ENCODE peak calls at places on chromosomes 3 and 15, in six cellular contexts. J, L, R, C, F and H are unnamed samples.

GRCh38 chr3:146036289-146036688 is 124.7 kb downstream of the PLOD2 start:
- DNase-seq in J (no peak), L (no peak), R (no peak), C (no peak), F (no peak), H (no peak)

GRCh38 chr3:188656196-188656982 is 502.4 kb downstream of the LPP start:
- DNase-seq in J (no peak), L (no peak), R (no peak), C (no peak), F (no peak), H (no peak)

GRCh38 chr3:141410861-141411771 is 42.8 kb downstream of the ZBTB38 start:
- DNase-seq in J (no peak), L (no peak), R (no peak), C (no peak), F (no peak), H (no peak)

GRCh38 chr3:43256714-43257461 is 29.5 kb upstream of the SNRK start:
- DNase-seq in J (no peak), L (no peak), R (no peak), C (no peak), F (no peak), H (no peak)

GRCh38 chr3:134449277-134449676 is 36.5 kb downstream of the ANAPC13 start:
- DNase-seq in J (no peak), L (peak; percentile 73), R (no peak), C (peak; percentile 43), F (peak; percentile 28), H (peak; percentile 35)

GRCh38 chr3:61570813-61571212 is 9.4 kb downstream of the PTPRG start:
- DNase-seq in J (no peak), L (no peak), R (no peak), C (no peak), F (no peak), H (no peak)

GRCh38 chr3:4332991-4333390 is 29.8 kb downstream of the SETMAR start:
- DNase-seq in J (no peak), L (no peak), R (no peak), C (no peak), F (no peak), H (no peak)

GRCh38 chr3:75329713-75330112 is 334.4 kb upstream of the FRG2C start:
- DNase-seq in J (no peak), L (no peak), R (no peak), C (no peak), F (no peak), H (no peak)

GRCh38 chr15:51051776-51052175 is 42.9 kb downstream of the TNFAIP8L3 start:
- DNase-seq in J (no peak), L (no peak), R (no peak), C (peak; percentile 3), F (no peak), H (peak; percentile 42)

GRCh38 chr3:10363935-10364334 is 43.0 kb upstream of the SEC13 start:
- DNase-seq in J (no peak), L (no peak), R (no peak), C (no peak), F (no peak), H (no peak)

GRCh38 chr3:31614162-31614921 is 81.6 kb downstream of the STT3B start:
- DNase-seq in J (no peak), L (no peak), R (no peak), C (no peak), F (no peak), H (no peak)

GRCh38 chr3:108088697-108089096 is 2.1 kb downstream of the CD47 start:
- DNase-seq in J (no peak), L (no peak), R (no peak), C (no peak), F (no peak), H (no peak)

GRCh38 chr3:98531622-98532274 is at the start of gene GPR15:
- DNase-seq in J (no peak), L (no peak), R (no peak), C (no peak), F (no peak), H (no peak)

GRCh38 chr3:57098418-57099310 is 38.2 kb downstream of the SPATA12 start:
- DNase-seq in J (no peak), L (no peak), R (no peak), C (no peak), F (no peak), H (no peak)

GRCh38 chr15:101808201-101808600 is 3.8 kb upstream of the OR4F15 start:
- DNase-seq in J (no peak), L (no peak), R (no peak), C (peak; percentile 53), F (no peak), H (no peak)

GRCh38 chr15:99507732-99508571 is 57.8 kb upstream of the MEF2A start:
- DNase-seq in J (no peak), L (no peak), R (no peak), C (no peak), F (no peak), H (peak; percentile 29)

GRCh38 chr3:169264711-169265110 is 398.8 kb downstream of the MECOM start:
- DNase-seq in J (no peak), L (no peak), R (no peak), C (peak; percentile 84), F (peak; percentile 47), H (peak; percentile 72)

GRCh38 chr15:68578175-68578959 is 426 bp upstream of the CORO2B start:
- DNase-seq in J (peak; percentile 45), L (peak; percentile 65), R (peak; percentile 72), C (peak; percentile 4), F (peak; percentile 48), H (peak; percentile 72)